ENCODE peak calls at places on chromosomes 5 and 9, in eight cellular contexts. Q is HepG2, D is neural progenitor cell, O is heart left ventricle, E is PC-3, S is cardiac muscle cell, I is A549, X is H9. F is an unnamed sample.

GRCh38 chr9:135905380-135906282 is 1.7 kb downstream of the CAMSAP1 start:
- DNase-seq in X (no peak), S (no peak), I (no peak), O (no peak), Q (no peak), E (peak; percentile 78), D (peak; percentile 44), F (no peak)

GRCh38 chr5:59152701-59153245 is 569.9 kb downstream of the RAB3C start:
- DNase-seq in E (no peak), X (no peak), Q (no peak), S (no peak), D (no peak), O (no peak), I (no peak), F (no peak)

GRCh38 chr9:114383866-114384231 is 3.9 kb downstream of the AKNA start:
- DNase-seq in E (no peak), I (no peak), S (no peak), O (no peak), X (no peak), Q (no peak), D (no peak), F (no peak)

GRCh38 chr5:177311723-177312648 is at the start of gene MXD3:
- DNase-seq in O (peak; percentile 97), D (peak; percentile 100), X (peak; percentile 99), I (peak; percentile 90), Q (peak; percentile 94), E (peak; percentile 99), S (peak; percentile 96), F (peak; percentile 99)

GRCh38 chr5:115601709-115602584 is at the start of gene TICAM2:
- DNase-seq in E (peak; percentile 50), Q (no peak), I (peak; percentile 52), O (peak; percentile 76), X (peak; percentile 67), S (peak; percentile 74), D (peak; percentile 76), F (peak; percentile 74)

GRCh38 chr5:169742773-169743296 is 105.8 kb downstream of the DOCK2 start:
- DNase-seq in Q (no peak), X (no peak), I (no peak), D (no peak), S (peak; percentile 27), E (peak; percentile 88), O (no peak), F (peak; percentile 70)

GRCh38 chr9:32875242-32875641 is 91.9 kb downstream of the TMEM215 start:
- DNase-seq in Q (no peak), O (no peak), E (peak; percentile 15), X (no peak), S (no peak), D (no peak), I (no peak), F (no peak)

GRCh38 chr9:36051317-36051716 is 14.6 kb downstream of the RECK start:
- DNase-seq in S (no peak), Q (no peak), D (no peak), I (no peak), E (no peak), O (no peak), X (no peak), F (no peak)

GRCh38 chr9:97501177-97501971 is at the start of gene TMOD1:
- DNase-seq in Q (peak; percentile 35), I (peak; percentile 83), X (peak; percentile 69), O (peak; percentile 81), E (peak; percentile 58), S (peak; percentile 49), D (peak; percentile 83), F (peak; percentile 56)

GRCh38 chr9:136840877-136841645 is 1.2 kb upstream of the AJM1 start:
- DNase-seq in O (no peak), E (no peak), X (peak; percentile 57), D (peak; percentile 51), I (no peak), Q (peak; percentile 73), S (peak; percentile 63), F (peak; percentile 82)

GRCh38 chr5:95958308-95959014 is 3.2 kb downstream of the ELL2 start:
- DNase-seq in X (no peak), E (peak; percentile 45), D (no peak), Q (peak; percentile 65), O (no peak), I (no peak), S (peak; percentile 27), F (peak; percentile 68)

GRCh38 chr5:122089614-122090013 is 11.6 kb upstream of the LOX start:
- DNase-seq in X (no peak), I (no peak), D (no peak), Q (no peak), E (no peak), S (peak; percentile 87), O (no peak), F (no peak)

GRCh38 chr5:158824167-158824882 is 275.4 kb downstream of the EBF1 start:
- DNase-seq in S (no peak), X (no peak), E (no peak), D (peak; percentile 61), O (no peak), I (no peak), Q (no peak), F (no peak)

GRCh38 chr9:86794356-86795046 is 152.8 kb downstream of the GAS1 start:
- DNase-seq in D (no peak), I (no peak), S (peak; percentile 91), E (no peak), X (no peak), Q (no peak), O (no peak), F (peak; percentile 36)

GRCh38 chr5:131224387-131225191 is 39.3 kb upstream of the CDC42SE2 start:
- DNase-seq in I (no peak), E (no peak), O (no peak), S (no peak), D (no peak), Q (no peak), X (no peak), F (peak; percentile 77)

GRCh38 chr5:119032653-119033052 is 38.2 kb upstream of the DMXL1 start:
- DNase-seq in Q (no peak), D (no peak), E (no peak), O (no peak), X (no peak), S (no peak), I (no peak), F (no peak)

GRCh38 chr5:78615697-78616096 is 32.9 kb downstream of the LHFPL2 start:
- DNase-seq in I (peak; percentile 29), E (peak; percentile 85), S (no peak), D (no peak), Q (no peak), O (no peak), X (no peak), F (no peak)

GRCh38 chr5:143776951-143777350 is 35.0 kb upstream of the HMHB1 start:
- DNase-seq in D (no peak), I (no peak), O (no peak), E (no peak), Q (no peak), X (no peak), S (no peak), F (no peak)

GRCh38 chr9:21830589-21830988 is 28.2 kb downstream of the MTAP start:
- DNase-seq in I (peak; percentile 3), S (no peak), O (no peak), X (no peak), D (no peak), Q (no peak), E (peak; percentile 82), F (no peak)

DNA sequence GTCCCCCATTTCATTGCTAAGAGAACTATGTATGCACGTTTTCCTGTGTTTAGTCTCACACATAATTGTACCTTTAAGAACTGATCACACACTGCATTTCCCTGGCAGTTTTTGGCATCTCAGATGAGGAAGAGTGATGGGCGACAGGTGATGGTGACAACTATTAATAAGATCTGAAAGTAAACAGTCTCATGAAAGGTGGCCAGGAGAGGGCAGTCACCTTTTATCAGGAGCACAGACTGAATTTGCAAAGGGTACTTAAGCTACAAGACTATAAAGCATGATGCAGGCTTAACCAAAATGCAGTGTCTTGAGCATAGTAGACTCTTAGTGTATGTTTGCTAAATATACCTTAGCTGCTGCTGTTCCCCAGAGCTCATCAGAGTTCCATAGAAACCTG is 91.5 kb downstream of the GHR start:
- DNase-seq in D (peak; percentile 20), E (peak; percentile 37), I (no peak), X (peak; percentile 31), Q (peak; percentile 3), S (no peak), O (no peak), F (no peak)
- TF ChIP-seq CTCF in D (peak; percentile 39), E (peak; percentile 61), I (no peak), X (peak; percentile 52), Q (peak; percentile 41), S (no peak), O (no peak), F (no peak)

GRCh38 chr9:71683598-71684235 is 84.6 kb downstream of the CEMIP2 start:
- DNase-seq in X (peak; percentile 67), E (peak; percentile 46), O (no peak), I (no peak), D (peak; percentile 49), Q (no peak), S (peak; percentile 71), F (peak; percentile 25)
- H3K4me1 ChIP-seq in X (no peaks in the 10 kb centered on the region), E (peaks cover 69% of the 10 kb centered on the region), O (peaks cover 13% of the 10 kb centered on the region), I (peaks cover 89% of the 10 kb centered on the region), D (peaks cover 15% of the 10 kb centered on the region), Q (peaks cover 50% of the 10 kb centered on the region), S (peaks cover 23% of the 10 kb centered on the region), F (no peaks in the 10 kb centered on the region)

GRCh38 chr5:74212336-74212735 is 428.2 kb downstream of the ENC1 start:
- DNase-seq in X (peak; percentile 76), D (peak; percentile 46), Q (peak; percentile 39), E (peak; percentile 41), S (peak; percentile 46), I (no peak), O (no peak), F (no peak)
- TF ChIP-seq CTCF in X (peak; percentile 81), D (peak; percentile 59), Q (peak; percentile 62), E (peak; percentile 55), S (peak; percentile 49), I (peak; percentile 25), O (peak; percentile 11), F (no peak)

GRCh38 chr9:91422832-91423711 is 560 bp downstream of the NFIL3 start:
- DNase-seq in S (peak; percentile 89), E (peak; percentile 47), I (peak; percentile 61), Q (peak; percentile 44), O (peak; percentile 64), D (peak; percentile 84), X (peak; percentile 61), F (peak; percentile 62)
- H3K4me1 ChIP-seq in S (peaks cover 9% of the 10 kb centered on the region), E (peaks cover 38% of the 10 kb centered on the region), I (peaks cover 54% of the 10 kb centered on the region), Q (peaks cover 41% of the 10 kb centered on the region), O (peaks cover 21% of the 10 kb centered on the region), D (peaks cover 14% of the 10 kb centered on the region), X (no peaks in the 10 kb centered on the region), F (peaks cover 41% of the 10 kb centered on the region)

DNA sequence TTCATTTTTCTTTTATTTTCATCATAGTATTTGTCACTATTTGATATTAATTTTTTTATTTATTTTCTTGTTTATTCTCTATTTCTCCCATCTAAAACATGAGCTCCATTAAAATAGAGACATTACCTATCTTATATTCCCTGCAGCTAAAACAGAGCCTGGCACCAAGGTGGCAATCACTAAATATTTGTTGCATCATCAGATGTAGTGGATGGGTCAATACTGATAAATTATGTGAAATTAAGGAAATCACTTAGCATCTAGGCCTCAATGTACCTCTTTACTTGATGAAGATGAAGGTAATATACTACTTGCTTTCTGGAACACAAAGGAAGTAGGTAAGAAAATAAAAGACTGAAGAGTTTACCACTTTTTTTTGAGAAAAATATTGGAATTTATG is 24.6 kb downstream of the MFAP3 start:
- DNase-seq in D (no peak), I (no peak), X (no peak), O (no peak), S (no peak), E (no peak), Q (no peak), F (no peak)
- TF ChIP-seq CTCF in D (no peak), I (no peak), X (no peak), O (no peak), S (no peak), E (no peak), Q (no peak), F (no peak)

F was measured in testis.